ENCODE peak calls at places on chromosomes 7 and 10, in five cellular contexts. One of them, this sample, is unnamed.

GRCh38 chr7:43484678-43485355 is 98.1 kb upstream of the STK17A start:
- DNase-seq in RWPE1: no peak
- DNase-seq in spleen: no peak
- DNase-seq in omental fat pad: no peak
- DNase-seq in fibroblast of lung: no peak
- DNase-seq in this sample: no peak

GRCh38 chr10:123408660-123409059 is 254.5 kb downstream of the BUB3 start:
- DNase-seq in RWPE1: peak; percentile 36
- DNase-seq in spleen: no peak
- DNase-seq in omental fat pad: no peak
- DNase-seq in fibroblast of lung: no peak
- DNase-seq in this sample: no peak

GRCh38 chr10:35546824-35547225 is 58.3 kb upstream of the GJD4 start:
- DNase-seq in RWPE1: peak; percentile 66
- DNase-seq in spleen: no peak
- DNase-seq in omental fat pad: no peak
- DNase-seq in fibroblast of lung: no peak
- DNase-seq in this sample: no peak

GRCh38 chr7:132666076-132666775 is 90.0 kb upstream of the PLXNA4 start:
- DNase-seq in RWPE1: no peak
- DNase-seq in spleen: no peak
- DNase-seq in omental fat pad: no peak
- DNase-seq in fibroblast of lung: peak; percentile 8
- DNase-seq in this sample: no peak

GRCh38 chr10:2948127-2948854 is 119.1 kb upstream of the PFKP start:
- DNase-seq in RWPE1: no peak
- DNase-seq in spleen: no peak
- DNase-seq in omental fat pad: no peak
- DNase-seq in fibroblast of lung: no peak
- DNase-seq in this sample: no peak

GRCh38 chr10:77949167-77949566 is 22.6 kb upstream of the DLG5 start:
- DNase-seq in RWPE1: peak; percentile 96
- DNase-seq in spleen: no peak
- DNase-seq in omental fat pad: no peak
- DNase-seq in fibroblast of lung: peak; percentile 21
- DNase-seq in this sample: no peak

GRCh38 chr7:44184874-44185446 is 4.3 kb downstream of the GCK start:
- DNase-seq in RWPE1: no peak
- DNase-seq in spleen: no peak
- DNase-seq in omental fat pad: no peak
- DNase-seq in fibroblast of lung: no peak
- DNase-seq in this sample: no peak

GRCh38 chr7:105149827-105150226 is 135.8 kb downstream of the KMT2E start:
- DNase-seq in RWPE1: peak; percentile 87
- DNase-seq in spleen: no peak
- DNase-seq in omental fat pad: no peak
- DNase-seq in fibroblast of lung: peak; percentile 31
- DNase-seq in this sample: no peak

GRCh38 chr7:50558380-50559051 is 6.7 kb downstream of the DDC start:
- DNase-seq in RWPE1: no peak
- DNase-seq in spleen: no peak
- DNase-seq in omental fat pad: no peak
- DNase-seq in fibroblast of lung: peak; percentile 48
- DNase-seq in this sample: no peak

GRCh38 chr7:30510124-30511074 is 5.8 kb upstream of the GGCT start:
- DNase-seq in RWPE1: peak; percentile 15
- DNase-seq in spleen: no peak
- DNase-seq in omental fat pad: no peak
- DNase-seq in fibroblast of lung: peak; percentile 59
- DNase-seq in this sample: no peak

GRCh38 chr7:33191326-33191725 is 62.0 kb downstream of the BBS9 start:
- DNase-seq in RWPE1: peak; percentile 49
- DNase-seq in spleen: no peak
- DNase-seq in omental fat pad: no peak
- DNase-seq in fibroblast of lung: no peak
- DNase-seq in this sample: no peak

GRCh38 chr10:133165556-133166503 is 5.8 kb downstream of the KNDC1 start:
- DNase-seq in RWPE1: no peak
- DNase-seq in spleen: no peak
- DNase-seq in omental fat pad: no peak
- DNase-seq in fibroblast of lung: no peak
- DNase-seq in this sample: no peak

GRCh38 chr10:26468691-26469090 is 30.6 kb downstream of the APBB1IP start:
- DNase-seq in RWPE1: no peak
- DNase-seq in spleen: peak; percentile 81
- DNase-seq in omental fat pad: no peak
- DNase-seq in fibroblast of lung: no peak
- DNase-seq in this sample: no peak

GRCh38 chr10:48404646-48405045 is 98.2 kb downstream of the MAPK8 start:
- DNase-seq in RWPE1: no peak
- DNase-seq in spleen: no peak
- DNase-seq in omental fat pad: no peak
- DNase-seq in fibroblast of lung: peak; percentile 95
- DNase-seq in this sample: no peak

GRCh38 chr7:118689403-118689802 is 464.9 kb downstream of the ANKRD7 start:
- DNase-seq in RWPE1: no peak
- DNase-seq in spleen: no peak
- DNase-seq in omental fat pad: no peak
- DNase-seq in fibroblast of lung: no peak
- DNase-seq in this sample: no peak

GRCh38 chr7:112481833-112482669 is 1.3 kb downstream of the LSMEM1 start:
- DNase-seq in RWPE1: peak; percentile 82
- DNase-seq in spleen: no peak
- DNase-seq in omental fat pad: no peak
- DNase-seq in fibroblast of lung: peak; percentile 90
- DNase-seq in this sample: no peak

GRCh38 chr7:76280408-76280807 is 22.1 kb upstream of the HSPB1 start:
- DNase-seq in RWPE1: no peak
- DNase-seq in spleen: no peak
- DNase-seq in omental fat pad: no peak
- DNase-seq in fibroblast of lung: no peak
- DNase-seq in this sample: no peak

GRCh38 chr7:101832681-101833375 is 15.4 kb downstream of the CUX1 start:
- DNase-seq in RWPE1: no peak
- DNase-seq in spleen: no peak
- DNase-seq in omental fat pad: no peak
- DNase-seq in fibroblast of lung: no peak
- DNase-seq in this sample: no peak

GRCh38 chr10:94462130-94462529 is 59.8 kb downstream of the TBC1D12 start:
- DNase-seq in RWPE1: no peak
- DNase-seq in spleen: no peak
- DNase-seq in omental fat pad: no peak
- DNase-seq in fibroblast of lung: no peak
- DNase-seq in this sample: no peak

GRCh38 chr7:47357863-47358262 is 224.0 kb downstream of the TNS3 start:
- DNase-seq in RWPE1: no peak
- DNase-seq in spleen: peak; percentile 19
- DNase-seq in omental fat pad: no peak
- DNase-seq in fibroblast of lung: no peak
- DNase-seq in this sample: no peak

GRCh38 chr10:93715345-93715744 is 13.0 kb upstream of the FRA10AC1 start:
- DNase-seq in RWPE1: no peak
- DNase-seq in spleen: no peak
- DNase-seq in omental fat pad: no peak
- DNase-seq in fibroblast of lung: no peak
- DNase-seq in this sample: no peak

GRCh38 chr10:15230257-15230656 is 61.8 kb upstream of the NMT2 start:
- DNase-seq in RWPE1: no peak
- DNase-seq in spleen: no peak
- DNase-seq in omental fat pad: no peak
- DNase-seq in fibroblast of lung: no peak
- DNase-seq in this sample: no peak

GRCh38 chr7:78164459-78164858 is 365.9 kb downstream of the PHTF2 start:
- DNase-seq in RWPE1: no peak
- DNase-seq in spleen: no peak
- DNase-seq in omental fat pad: no peak
- DNase-seq in fibroblast of lung: no peak
- DNase-seq in this sample: no peak

GRCh38 chr10:43354879-43355380 is 16.5 kb upstream of the FXYD4 start:
- DNase-seq in RWPE1: no peak
- DNase-seq in spleen: no peak
- DNase-seq in omental fat pad: no peak
- DNase-seq in fibroblast of lung: no peak
- DNase-seq in this sample: no peak

GRCh38 chr10:98577168-98577567 is 130.4 kb upstream of the HPS1 start:
- DNase-seq in RWPE1: no peak
- DNase-seq in spleen: no peak
- DNase-seq in omental fat pad: no peak
- DNase-seq in fibroblast of lung: no peak
- DNase-seq in this sample: no peak

GRCh38 chr10:126459032-126459831 is 71.0 kb upstream of the ADAM12 start:
- DNase-seq in RWPE1: no peak
- DNase-seq in spleen: no peak
- DNase-seq in omental fat pad: no peak
- DNase-seq in fibroblast of lung: peak; percentile 96
- DNase-seq in this sample: no peak

GRCh38 chr10:133189726-133190125 is 29.7 kb downstream of the KNDC1 start:
- DNase-seq in RWPE1: no peak
- DNase-seq in spleen: no peak
- DNase-seq in omental fat pad: no peak
- DNase-seq in fibroblast of lung: no peak
- DNase-seq in this sample: no peak

GRCh38 chr7:75056476-75056875 is 17.1 kb downstream of the RCC1L start:
- DNase-seq in RWPE1: no peak
- DNase-seq in spleen: no peak
- DNase-seq in omental fat pad: no peak
- DNase-seq in fibroblast of lung: peak; percentile 83
- DNase-seq in this sample: no peak

GRCh38 chr10:62779487-62780248 is 24.9 kb upstream of the ADO start:
- DNase-seq in RWPE1: no peak
- DNase-seq in spleen: peak; percentile 81
- DNase-seq in omental fat pad: no peak
- DNase-seq in fibroblast of lung: no peak
- DNase-seq in this sample: peak; percentile 40

GRCh38 chr10:117216611-117217195 is 19.4 kb downstream of the KCNK18 start:
- DNase-seq in RWPE1: peak; percentile 89
- DNase-seq in spleen: peak; percentile 95
- DNase-seq in omental fat pad: peak; percentile 41
- DNase-seq in fibroblast of lung: peak; percentile 63
- DNase-seq in this sample: peak; percentile 72

GRCh38 chr7:82313269-82313668 is 130.3 kb downstream of the CACNA2D1 start:
- DNase-seq in RWPE1: no peak
- DNase-seq in spleen: no peak
- DNase-seq in omental fat pad: no peak
- DNase-seq in fibroblast of lung: no peak
- DNase-seq in this sample: no peak

GRCh38 chr7:21618706-21619105 is 75.9 kb downstream of the DNAH11 start:
- DNase-seq in RWPE1: no peak
- DNase-seq in spleen: no peak
- DNase-seq in omental fat pad: no peak
- DNase-seq in fibroblast of lung: no peak
- DNase-seq in this sample: no peak

GRCh38 chr7:106486331-106486730 is 174.6 kb downstream of the CCDC71L start:
- DNase-seq in RWPE1: peak; percentile 78
- DNase-seq in spleen: no peak
- DNase-seq in omental fat pad: no peak
- DNase-seq in fibroblast of lung: peak; percentile 15
- DNase-seq in this sample: no peak

GRCh38 chr10:49297818-49298665 is 928 bp upstream of the C10orf71 start:
- DNase-seq in RWPE1: no peak
- DNase-seq in spleen: no peak
- DNase-seq in omental fat pad: no peak
- DNase-seq in fibroblast of lung: no peak
- DNase-seq in this sample: no peak

GRCh38 chr7:55463863-55464262 is 98.7 kb downstream of the LANCL2 start:
- DNase-seq in RWPE1: no peak
- DNase-seq in spleen: no peak
- DNase-seq in omental fat pad: no peak
- DNase-seq in fibroblast of lung: no peak
- DNase-seq in this sample: no peak

GRCh38 chr10:61130366-61130765 is 186.4 kb upstream of the RHOBTB1 start:
- DNase-seq in RWPE1: no peak
- DNase-seq in spleen: no peak
- DNase-seq in omental fat pad: no peak
- DNase-seq in fibroblast of lung: peak; percentile 13
- DNase-seq in this sample: no peak

GRCh38 chr10:8229153-8229552 is 174.7 kb downstream of the GATA3 start:
- DNase-seq in RWPE1: no peak
- DNase-seq in spleen: no peak
- DNase-seq in omental fat pad: no peak
- DNase-seq in fibroblast of lung: no peak
- DNase-seq in this sample: no peak
- TF ChIP-seq CTCF in RWPE1: no peak
- TF ChIP-seq CTCF in spleen: no peak
- TF ChIP-seq CTCF in omental fat pad: no peak
- TF ChIP-seq CTCF in fibroblast of lung: no peak
- TF ChIP-seq CTCF in this sample: no peak

GRCh38 chr7:25995893-25996529 is 156.0 kb upstream of the NFE2L3 start:
- DNase-seq in RWPE1: no peak
- DNase-seq in spleen: no peak
- DNase-seq in omental fat pad: no peak
- DNase-seq in fibroblast of lung: no peak
- DNase-seq in this sample: no peak
- TF ChIP-seq CTCF in RWPE1: no peak
- TF ChIP-seq CTCF in spleen: no peak
- TF ChIP-seq CTCF in omental fat pad: no peak
- TF ChIP-seq CTCF in fibroblast of lung: no peak
- TF ChIP-seq CTCF in this sample: no peak

GRCh38 chr10:10831085-10831484 is 186.6 kb upstream of the CELF2 start:
- DNase-seq in RWPE1: peak; percentile 20
- DNase-seq in spleen: no peak
- DNase-seq in omental fat pad: peak; percentile 37
- DNase-seq in fibroblast of lung: peak; percentile 87
- DNase-seq in this sample: no peak
- TF ChIP-seq CTCF in RWPE1: no peak
- TF ChIP-seq CTCF in spleen: no peak
- TF ChIP-seq CTCF in omental fat pad: no peak
- TF ChIP-seq CTCF in fibroblast of lung: no peak
- TF ChIP-seq CTCF in this sample: no peak

DNA sequence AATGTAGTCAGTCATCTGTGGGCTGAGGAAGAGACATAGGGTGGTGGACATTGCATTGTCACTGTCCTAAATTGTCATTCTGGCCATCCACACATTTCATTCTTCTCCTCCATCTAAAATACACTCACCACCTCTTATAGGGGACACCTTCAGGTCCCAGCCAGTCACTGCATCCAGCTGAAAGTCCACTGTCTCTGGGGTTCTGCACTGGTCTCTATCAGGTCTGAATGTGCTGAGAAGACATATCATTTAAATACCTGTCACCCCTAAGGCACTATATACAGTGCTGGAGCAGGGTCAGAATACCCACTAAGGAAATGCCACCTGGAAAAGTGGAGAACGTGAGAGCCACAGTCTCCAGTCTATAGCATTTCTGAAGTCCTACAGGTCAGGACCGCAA is 29.6 kb downstream of the SH2D4B start:
- DNase-seq in RWPE1: no peak
- DNase-seq in spleen: no peak
- DNase-seq in omental fat pad: no peak
- DNase-seq in fibroblast of lung: no peak
- DNase-seq in this sample: no peak
- TF ChIP-seq CTCF in RWPE1: no peak
- TF ChIP-seq CTCF in spleen: no peak
- TF ChIP-seq CTCF in omental fat pad: no peak
- TF ChIP-seq CTCF in fibroblast of lung: no peak
- TF ChIP-seq CTCF in this sample: no peak

GRCh38 chr10:58334817-58335305 is at the start of gene UBE2D1:
- DNase-seq in RWPE1: peak; percentile 80
- DNase-seq in spleen: peak; percentile 98
- DNase-seq in omental fat pad: peak; percentile 55
- DNase-seq in fibroblast of lung: peak; percentile 68
- DNase-seq in this sample: peak; percentile 81
- TF ChIP-seq CTCF in RWPE1: no peak
- TF ChIP-seq CTCF in spleen: peak; percentile 48
- TF ChIP-seq CTCF in omental fat pad: no peak
- TF ChIP-seq CTCF in fibroblast of lung: peak; percentile 3
- TF ChIP-seq CTCF in this sample: no peak

GRCh38 chr7:110003827-110004226 is 1087.1 kb upstream of the LRRN3 start:
- DNase-seq in RWPE1: no peak
- DNase-seq in spleen: no peak
- DNase-seq in omental fat pad: no peak
- DNase-seq in fibroblast of lung: no peak
- DNase-seq in this sample: no peak
- TF ChIP-seq CTCF in RWPE1: no peak
- TF ChIP-seq CTCF in spleen: no peak
- TF ChIP-seq CTCF in omental fat pad: no peak
- TF ChIP-seq CTCF in fibroblast of lung: no peak
- TF ChIP-seq CTCF in this sample: no peak

This sample was measured in activated B cell treated with CpG ODN at 0.5 μM for 24 hours.